ENCODE peak calls at places on chromosomes 2 and 18, in four cellular contexts. P is right atrium auricular region, G is psoas muscle, H is Peyer's patch. Y is an unnamed sample.
A peak's percentile ranks its signal among the peaks of the same experiment; 100 is the strongest.

GRCh38 chr2:134718095-134718955 is 475 bp downstream of the TMEM163 start:
- DNase-seq in P (no peak), G (peak; percentile 21), H (peak; percentile 38), Y (no peak)

GRCh38 chr2:85756195-85756594 is 2.4 kb downstream of the ATOH8 start:
- DNase-seq in P (no peak), G (peak; percentile 8), H (no peak), Y (no peak)

GRCh38 chr2:239685556-239685955 is 284.7 kb upstream of the HDAC4 start:
- DNase-seq in P (peak; percentile 18), G (no peak), H (no peak), Y (no peak)

GRCh38 chr2:71452565-71452964 is 796 bp upstream of the DYSF start:
- DNase-seq in P (no peak), G (peak; percentile 75), H (no peak), Y (peak; percentile 97)

GRCh38 chr2:69046221-69046662 is 33.3 kb downstream of the ANTXR1 start:
- DNase-seq in P (no peak), G (no peak), H (no peak), Y (no peak)

GRCh38 chr18:7117390-7118355 is at the start of gene LAMA1:
- DNase-seq in P (no peak), G (peak; percentile 29), H (no peak), Y (peak; percentile 39)

GRCh38 chr18:68779169-68779568 is 18.7 kb upstream of the CCDC102B start:
- DNase-seq in P (no peak), G (no peak), H (no peak), Y (no peak)

GRCh38 chr18:37956020-37956419 is 390.4 kb upstream of the CELF4 start:
- DNase-seq in P (no peak), G (no peak), H (no peak), Y (no peak)

GRCh38 chr2:39719317-39719716 is 53.6 kb downstream of the TMEM178A start:
- DNase-seq in P (no peak), G (no peak), H (no peak), Y (no peak)

GRCh38 chr2:161436411-161436810 is 20.3 kb downstream of the TBR1 start:
- DNase-seq in P (no peak), G (no peak), H (no peak), Y (no peak)

GRCh38 chr2:169761251-169761969 is 27.8 kb downstream of the KLHL23 start:
- DNase-seq in P (no peak), G (no peak), H (no peak), Y (no peak)

GRCh38 chr2:197229509-197230458 is 80.8 kb downstream of the ANKRD44 start:
- DNase-seq in P (no peak), G (no peak), H (no peak), Y (no peak)

GRCh38 chr2:226251661-226252060 is 548.0 kb downstream of the IRS1 start:
- DNase-seq in P (no peak), G (no peak), H (no peak), Y (no peak)

GRCh38 chr18:79916128-79916494 is 35.3 kb downstream of the SLC66A2 start:
- DNase-seq in P (no peak), G (no peak), H (no peak), Y (no peak)

GRCh38 chr2:200713704-200714064 is 98.0 kb upstream of the BZW1 start:
- DNase-seq in P (no peak), G (no peak), H (no peak), Y (no peak)

GRCh38 chr2:120766758-120767351 is 31.2 kb downstream of the GLI2 start:
- DNase-seq in P (no peak), G (peak; percentile 10), H (no peak), Y (no peak)
- H3K4me1 ChIP-seq in P (peaks cover 50% of the 10 kb centered on the region), G (no peaks in the 10 kb centered on the region), H (no peaks in the 10 kb centered on the region), Y (peaks cover 44% of the 10 kb centered on the region)

GRCh38 chr18:59208602-59209001 is 11.4 kb upstream of the GRP start:
- DNase-seq in P (no peak), G (no peak), H (no peak), Y (no peak)

GRCh38 chr18:59207506-59207905 is 12.5 kb upstream of the GRP start:
- DNase-seq in P (no peak), G (no peak), H (no peak), Y (no peak)

GRCh38 chr18:59211629-59212028 is 8.3 kb upstream of the GRP start:
- DNase-seq in P (no peak), G (no peak), H (no peak), Y (no peak)

GRCh38 chr18:59210311-59210710 is 9.6 kb upstream of the GRP start:
- DNase-seq in P (no peak), G (no peak), H (no peak), Y (no peak)
- H3K27me3 ChIP-seq in P (no peaks in the 10 kb centered on the region), G (peaks cover 13% of the 10 kb centered on the region), H (no peaks in the 10 kb centered on the region), Y (no peaks in the 10 kb centered on the region)

GRCh38 chr18:77087391-77088141 is 45.0 kb downstream of the MBP start:
- DNase-seq in P (no peak), G (peak; percentile 64), H (no peak), Y (no peak)
- H3K4me1 ChIP-seq in P (peaks cover 62% of the 10 kb centered on the region), G (peaks cover 85% of the 10 kb centered on the region), H (no peaks in the 10 kb centered on the region), Y (no peaks in the 10 kb centered on the region)

GRCh38 chr18:3180325-3180724 is 39.4 kb downstream of the MYOM1 start:
- DNase-seq in P (no peak), G (no peak), H (no peak), Y (no peak)
- H3K27me3 ChIP-seq in P (no peaks in the 10 kb centered on the region), G (no peaks in the 10 kb centered on the region), H (no peaks in the 10 kb centered on the region), Y (no peaks in the 10 kb centered on the region)

GRCh38 chr2:187084524-187084923 is 235.6 kb upstream of the ZSWIM2 start:
- DNase-seq in P (no peak), G (no peak), H (no peak), Y (no peak)
- H3K4me1 ChIP-seq in P (no peaks in the 10 kb centered on the region), G (no peaks in the 10 kb centered on the region), H (no peaks in the 10 kb centered on the region), Y (peaks cover 18% of the 10 kb centered on the region)